ENCODE peak calls at places on chromosomes 13 and 19, in ten cellular contexts. X is AG04450, C is SK-N-MC, G is choroid plexus epithelial cell, Z is lower leg skin, K is cardiac fibroblast, I is keratinocyte, Y is heart left ventricle, Q is astrocyte of the spinal cord, L is psoas muscle. E is an unnamed sample.

GRCh38 chr13:75365724-75366173 is 116.2 kb downstream of the TBC1D4 start:
- DNase-seq in X (peak), C (no peak), G (peak), Z (no peak), K (peak), I (peak), Y (no peak), Q (peak), L (no peak), E (peak)

GRCh38 chr13:21676611-21677021 is 5.7 kb downstream of the FGF9 start:
- DNase-seq in X (no peak), C (no peak), G (no peak), Z (no peak), K (no peak), I (no peak), Y (peak), Q (no peak), L (peak), E (no peak)

GRCh38 chr13:49400755-49401659 is 42.9 kb downstream of the CAB39L start:
- DNase-seq in X (peak), C (no peak), G (peak), Z (no peak), K (peak), I (no peak), Y (peak), Q (peak), L (no peak), E (no peak)

GRCh38 chr13:68124437-68125086 is 894.4 kb upstream of the PCDH9 start:
- DNase-seq in X (no peak), C (no peak), G (no peak), Z (no peak), K (no peak), I (no peak), Y (no peak), Q (no peak), L (no peak), E (no peak)

GRCh38 chr13:65638572-65639168 is 1591.5 kb downstream of the PCDH9 start:
- DNase-seq in X (peak), C (peak), G (peak), Z (no peak), K (peak), I (no peak), Y (no peak), Q (peak), L (no peak), E (peak)

GRCh38 chr19:51036519-51036918 is 1.7 kb upstream of the KLK12 start:
- DNase-seq in X (no peak), C (no peak), G (no peak), Z (no peak), K (no peak), I (no peak), Y (no peak), Q (no peak), L (no peak), E (no peak)

GRCh38 chr19:42150940-42151339 is 18.7 kb upstream of the POU2F2 start:
- DNase-seq in X (no peak), C (no peak), G (no peak), Z (no peak), K (no peak), I (no peak), Y (no peak), Q (no peak), L (no peak), E (no peak)

GRCh38 chr19:34265221-34265650 is 10.9 kb downstream of the GARRE1 start:
- DNase-seq in X (no peak), C (no peak), G (no peak), Z (peak), K (no peak), I (peak), Y (peak), Q (no peak), L (no peak), E (no peak)

GRCh38 chr13:42328672-42329071 is 56.7 kb downstream of the AKAP11 start:
- DNase-seq in X (no peak), C (no peak), G (peak), Z (no peak), K (peak), I (no peak), Y (no peak), Q (peak), L (no peak), E (no peak)

GRCh38 chr19:52473655-52474350 is 20.4 kb downstream of the ZNF578 start:
- DNase-seq in X (no peak), C (no peak), G (no peak), Z (no peak), K (no peak), I (no peak), Y (no peak), Q (no peak), L (no peak), E (no peak)

GRCh38 chr13:110045202-110045601 is 258.8 kb upstream of the IRS2 start:
- DNase-seq in X (no peak), C (no peak), G (no peak), Z (no peak), K (no peak), I (no peak), Y (no peak), Q (no peak), L (no peak), E (no peak)

GRCh38 chr19:14337510-14337909 is 43.7 kb upstream of the ADGRE5 start:
- DNase-seq in X (no peak), C (peak), G (peak), Z (no peak), K (peak), I (no peak), Y (no peak), Q (no peak), L (no peak), E (no peak)

GRCh38 chr13:30030141-30030750 is 179.8 kb upstream of the UBL3 start:
- DNase-seq in X (no peak), C (no peak), G (no peak), Z (no peak), K (peak), I (no peak), Y (no peak), Q (no peak), L (no peak), E (peak)

GRCh38 chr19:51012661-51013190 is 6.8 kb downstream of the KLK10 start:
- DNase-seq in X (no peak), C (no peak), G (no peak), Z (no peak), K (no peak), I (no peak), Y (no peak), Q (no peak), L (no peak), E (no peak)

GRCh38 chr19:17246681-17247425 is 1.1 kb upstream of the NR2F6 start:
- DNase-seq in X (no peak), C (no peak), G (peak), Z (no peak), K (peak), I (no peak), Y (no peak), Q (peak), L (no peak), E (no peak)
- H3K4me3 ChIP-seq in X (peak), C (peak), G (peak), Z (peak), K (peak), I (no peak), Y (peak), Q (no peak), L (peak), E (peak)

GRCh38 chr19:11535792-11536595 is 2.7 kb upstream of the CNN1 start:
- DNase-seq in X (peak), C (no peak), G (peak), Z (peak), K (peak), I (no peak), Y (peak), Q (peak), L (peak), E (peak)

GRCh38 chr19:11538232-11539036 is at the start of gene CNN1:
- DNase-seq in X (peak), C (no peak), G (peak), Z (no peak), K (peak), I (no peak), Y (peak), Q (peak), L (peak), E (peak)

GRCh38 chr19:11540642-11541041 is 2.0 kb downstream of the CNN1 start:
- DNase-seq in X (no peak), C (no peak), G (no peak), Z (no peak), K (no peak), I (no peak), Y (no peak), Q (no peak), L (no peak), E (no peak)

GRCh38 chr19:11539495-11540365 is 1.1 kb downstream of the CNN1 start:
- DNase-seq in X (no peak), C (no peak), G (peak), Z (no peak), K (no peak), I (no peak), Y (peak), Q (no peak), L (no peak), E (no peak)

GRCh38 chr19:11541238-11541637 is 2.6 kb downstream of the CNN1 start:
- DNase-seq in X (no peak), C (no peak), G (no peak), Z (no peak), K (no peak), I (no peak), Y (no peak), Q (no peak), L (no peak), E (no peak)
- H3K4me3 ChIP-seq in X (no peak), C (no peak), G (no peak), Z (no peak), K (no peak), I (no peak), Y (no peak), Q (no peak), L (no peak), E (no peak)

GRCh38 chr19:49442354-49442753 is 1.0 kb upstream of the SLC17A7 start:
- DNase-seq in X (no peak), C (no peak), G (no peak), Z (peak), K (no peak), I (no peak), Y (peak), Q (no peak), L (peak), E (no peak)
- H3K4me3 ChIP-seq in X (peak), C (peak), G (no peak), Z (no peak), K (peak), I (peak), Y (peak), Q (no peak), L (peak), E (peak)

GRCh38 chr19:4638828-4639530 is at the start of gene TNFAIP8L1:
- DNase-seq in X (peak), C (peak), G (peak), Z (peak), K (peak), I (peak), Y (peak), Q (peak), L (peak), E (peak)

GRCh38 chr19:4641132-4641531 is 1.8 kb downstream of the TNFAIP8L1 start:
- DNase-seq in X (no peak), C (no peak), G (no peak), Z (no peak), K (no peak), I (no peak), Y (no peak), Q (no peak), L (no peak), E (no peak)

GRCh38 chr19:4638330-4638729 is 986 bp upstream of the TNFAIP8L1 start:
- DNase-seq in X (no peak), C (no peak), G (no peak), Z (no peak), K (peak), I (no peak), Y (peak), Q (no peak), L (peak), E (no peak)

GRCh38 chr19:4639531-4640246 is 373 bp downstream of the TNFAIP8L1 start:
- DNase-seq in X (no peak), C (no peak), G (no peak), Z (peak), K (no peak), I (no peak), Y (no peak), Q (no peak), L (peak), E (no peak)

DNA sequence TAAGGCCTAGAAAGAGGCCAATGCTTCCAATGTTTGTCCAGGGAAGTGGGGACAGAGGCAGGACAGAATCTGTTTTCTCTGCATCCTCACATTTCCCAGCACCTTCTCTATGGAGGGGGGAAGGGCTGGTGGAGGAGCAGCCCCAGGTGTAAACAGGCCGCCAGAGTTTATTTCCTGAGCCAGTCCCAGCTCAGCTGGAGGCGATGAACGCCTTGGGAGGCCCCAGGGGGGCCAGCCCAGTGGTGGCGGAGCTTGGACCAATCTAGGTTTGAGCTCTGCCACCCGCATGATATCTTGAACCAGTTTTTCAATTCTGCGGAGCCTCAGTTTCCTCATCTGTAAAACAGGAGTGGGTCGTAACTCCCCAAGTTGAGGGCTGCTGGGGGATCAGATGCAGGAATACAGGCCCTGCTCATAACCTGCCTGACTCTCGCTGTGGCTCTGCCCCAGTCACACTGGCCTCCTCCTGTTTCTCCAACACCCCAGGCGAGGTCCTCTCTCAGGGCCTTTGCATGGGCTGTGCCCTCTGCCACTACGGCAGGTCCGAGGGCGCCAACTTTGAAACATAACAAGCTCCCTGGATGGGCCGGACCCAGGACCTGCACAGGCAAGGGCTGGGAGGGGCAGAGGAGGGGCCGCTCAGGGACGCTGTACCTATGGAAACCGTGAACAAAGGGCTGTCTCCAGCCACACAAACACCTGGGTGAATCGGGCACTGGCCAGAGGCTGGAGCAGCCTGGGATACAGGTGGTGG is 1.1 kb downstream of the TNFAIP8L1 start:
- DNase-seq in X (no peak), C (no peak), G (no peak), Z (no peak), K (no peak), I (no peak), Y (no peak), Q (no peak), L (peak), E (no peak)
- H3K4me3 ChIP-seq in X (peak), C (peak), G (peak), Z (peak), K (peak), I (peak), Y (peak), Q (peak), L (peak), E (peak)

GRCh38 chr13:38417727-38418126 is 68.1 kb downstream of the UFM1 start:
- DNase-seq in X (no peak), C (no peak), G (peak), Z (no peak), K (peak), I (no peak), Y (no peak), Q (no peak), L (no peak), E (no peak)

GRCh38 chr13:38418286-38418685 is 68.6 kb downstream of the UFM1 start:
- DNase-seq in X (no peak), C (no peak), G (peak), Z (no peak), K (peak), I (no peak), Y (no peak), Q (no peak), L (no peak), E (no peak)

GRCh38 chr13:38417241-38417640 is 67.6 kb downstream of the UFM1 start:
- DNase-seq in X (no peak), C (no peak), G (no peak), Z (no peak), K (peak), I (no peak), Y (no peak), Q (no peak), L (no peak), E (no peak)

GRCh38 chr13:38419312-38419873 is 69.7 kb downstream of the UFM1 start:
- DNase-seq in X (no peak), C (no peak), G (no peak), Z (no peak), K (no peak), I (no peak), Y (no peak), Q (no peak), L (no peak), E (no peak)

DNA sequence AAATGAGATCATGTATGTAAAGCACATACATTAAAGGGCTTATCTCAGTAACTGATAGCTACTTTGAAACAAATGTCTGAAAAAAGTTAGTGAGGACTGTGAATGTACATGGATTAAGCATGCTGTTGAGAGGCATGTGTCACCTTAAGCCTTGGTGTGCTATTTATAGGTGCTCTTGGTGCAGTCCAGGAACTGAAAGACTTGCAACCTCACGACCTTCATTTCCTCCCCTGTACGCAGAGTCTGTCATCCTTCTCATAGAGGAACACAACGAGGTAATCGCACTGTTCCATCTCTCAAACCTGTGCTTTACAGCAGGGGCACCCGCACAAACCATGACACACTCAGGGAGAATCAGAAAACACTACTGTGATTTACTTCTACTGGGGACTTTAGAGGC is 65.6 kb downstream of the UFM1 start:
- DNase-seq in X (no peak), C (no peak), G (peak), Z (no peak), K (peak), I (no peak), Y (peak), Q (no peak), L (no peak), E (no peak)
- H3K4me3 ChIP-seq in X (no peak), C (no peak), G (no peak), Z (no peak), K (no peak), I (no peak), Y (no peak), Q (no peak), L (no peak), E (no peak)

DNA sequence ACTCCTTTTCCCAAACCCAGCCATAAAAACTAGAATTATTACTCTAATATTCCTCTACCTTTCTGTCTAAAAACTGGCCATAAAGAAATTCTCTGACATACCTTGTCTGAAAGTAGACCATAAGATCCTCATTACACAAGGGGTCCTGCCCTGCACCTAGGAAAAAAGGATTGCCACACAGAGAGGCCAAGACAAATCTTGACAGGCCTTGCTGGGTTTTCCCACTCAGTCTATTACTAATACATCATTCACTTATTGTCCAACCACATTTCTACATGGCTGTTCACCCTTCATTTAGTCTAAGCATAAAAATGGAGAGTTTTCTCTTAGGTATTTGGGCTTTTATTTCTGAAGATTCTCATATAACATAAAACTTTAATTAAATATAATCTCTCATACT is 319.8 kb downstream of the PCDH20 start:
- DNase-seq in X (no peak), C (no peak), G (no peak), Z (no peak), K (no peak), I (no peak), Y (no peak), Q (no peak), L (no peak), E (no peak)
- H3K4me3 ChIP-seq in X (no peak), C (no peak), G (no peak), Z (no peak), K (no peak), I (no peak), Y (no peak), Q (no peak), L (no peak), E (no peak)

GRCh38 chr19:45099465-45100201 is 6.7 kb downstream of the PPP1R37 start:
- DNase-seq in X (no peak), C (no peak), G (no peak), Z (no peak), K (no peak), I (no peak), Y (no peak), Q (no peak), L (peak), E (no peak)

GRCh38 chr19:45097450-45097775 is 4.4 kb downstream of the PPP1R37 start:
- DNase-seq in X (no peak), C (no peak), G (no peak), Z (no peak), K (no peak), I (no peak), Y (no peak), Q (no peak), L (no peak), E (no peak)

GRCh38 chr19:45096700-45097099 is 3.7 kb downstream of the PPP1R37 start:
- DNase-seq in X (no peak), C (no peak), G (no peak), Z (no peak), K (no peak), I (no peak), Y (no peak), Q (no peak), L (no peak), E (no peak)

GRCh38 chr19:45098521-45099464 is 5.8 kb downstream of the PPP1R37 start:
- DNase-seq in X (no peak), C (no peak), G (peak), Z (no peak), K (peak), I (no peak), Y (peak), Q (peak), L (peak), E (no peak)

DNA sequence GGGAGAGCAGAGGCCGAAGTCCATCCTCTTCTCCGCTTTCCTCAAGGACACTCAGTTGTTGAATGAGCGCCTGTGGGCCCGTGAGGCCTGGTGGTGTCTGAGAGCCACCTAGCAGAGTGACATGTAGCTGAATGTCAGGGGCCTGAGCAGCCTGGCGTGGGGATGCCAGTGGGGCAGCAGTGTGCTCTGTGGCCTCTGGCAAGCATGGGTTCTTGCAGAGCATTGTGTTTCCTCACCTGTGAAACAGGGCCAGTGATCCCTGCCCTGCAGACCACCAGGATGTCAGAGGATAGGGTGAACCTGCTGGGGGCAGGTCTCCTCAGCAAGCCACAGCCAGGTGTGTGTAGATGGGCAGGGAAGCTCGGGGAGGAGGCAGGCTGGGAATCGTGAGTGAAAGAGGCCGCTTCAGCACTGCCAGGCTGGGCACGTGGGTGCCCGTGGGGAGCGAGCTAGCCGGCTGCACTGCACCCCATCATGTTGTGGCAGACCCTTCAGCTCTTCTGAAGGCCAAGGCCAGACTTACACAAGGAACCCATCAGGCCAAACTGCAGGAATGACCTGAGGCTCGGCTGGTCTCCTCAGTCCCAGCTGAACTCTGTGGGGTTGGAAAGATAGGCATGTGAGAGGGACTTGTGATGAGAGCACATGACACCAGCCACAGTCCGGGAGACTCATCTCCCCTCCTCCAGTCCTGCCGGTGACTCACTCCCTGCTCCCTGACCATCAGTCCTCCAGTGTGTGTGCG is 5.0 kb downstream of the PPP1R37 start:
- DNase-seq in X (peak), C (no peak), G (peak), Z (peak), K (peak), I (no peak), Y (peak), Q (peak), L (peak), E (peak)
- H3K4me3 ChIP-seq in X (peak), C (no peak), G (peak), Z (no peak), K (no peak), I (no peak), Y (no peak), Q (no peak), L (peak), E (no peak)

DNA sequence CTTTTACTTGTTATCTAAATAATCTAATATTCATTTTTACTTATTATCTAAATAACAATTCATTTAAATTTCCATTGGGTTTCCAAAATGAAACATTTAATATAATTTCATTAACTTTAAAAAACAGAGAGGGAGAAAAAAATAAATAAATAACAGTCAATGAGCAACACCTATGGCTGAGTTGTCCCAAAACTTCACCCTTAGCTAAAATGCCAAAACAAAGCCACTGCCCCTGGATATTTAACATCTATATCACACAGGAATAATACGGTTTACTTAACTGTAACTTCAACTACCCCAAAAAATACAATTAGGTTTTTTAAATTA is 570 bp downstream of the ELF1 start:
- DNase-seq in X (no peak), C (no peak), G (no peak), Z (no peak), K (no peak), I (no peak), Y (no peak), Q (no peak), L (no peak), E (no peak)
- H3K4me3 ChIP-seq in X (no peak), C (no peak), G (no peak), Z (no peak), K (no peak), I (peak), Y (peak), Q (peak), L (peak), E (no peak)

GRCh38 chr13:53165201-53165600 is 136.6 kb downstream of the OLFM4 start:
- DNase-seq in X (no peak), C (no peak), G (no peak), Z (no peak), K (no peak), I (no peak), Y (no peak), Q (no peak), L (no peak), E (no peak)
- H3K4me3 ChIP-seq in X (no peak), C (peak), G (no peak), Z (no peak), K (no peak), I (no peak), Y (no peak), Q (no peak), L (no peak), E (no peak)

E was measured in skeletal muscle cell.